ENCODE peak calls at places on chromosomes 16 and 17, in five cellular contexts. N is tibial artery, P is germinal center, E is NCI-H1436, H is BE2C. D is an unnamed sample.

GRCh38 chr17:17511971-17512858 is 16.0 kb upstream of the RASD1 start:
- DNase-seq in N (no peak), P (no peak), E (no peak), H (no peak), D (peak)

GRCh38 chr17:77735341-77736206 is 222.9 kb upstream of the TNRC6C start:
- DNase-seq in N (peak), P (no peak), E (peak), H (peak), D (peak)

GRCh38 chr17:45405250-45406086 is 27.2 kb downstream of the ARHGAP27 start:
- DNase-seq in N (no peak), P (no peak), E (peak), H (peak), D (no peak)

GRCh38 chr17:76922084-76922483 is 53.9 kb downstream of the MGAT5B start:
- DNase-seq in N (no peak), P (no peak), E (no peak), H (no peak), D (no peak)

GRCh38 chr17:2704890-2705248 is 6.7 kb downstream of the CLUH start:
- DNase-seq in N (no peak), P (no peak), E (no peak), H (no peak), D (no peak)

GRCh38 chr17:56029980-56030624 is 123.2 kb upstream of the ANKFN1 start:
- DNase-seq in N (no peak), P (no peak), E (no peak), H (no peak), D (no peak)

GRCh38 chr16:81842564-81843242 is 63.6 kb downstream of the PLCG2 start:
- DNase-seq in N (no peak), P (no peak), E (no peak), H (no peak), D (no peak)

GRCh38 chr17:1050996-1051925 is 54.3 kb downstream of the TIMM22 start:
- DNase-seq in N (no peak), P (no peak), E (no peak), H (no peak), D (no peak)

GRCh38 chr16:10511829-10512228 is 68.6 kb downstream of the EMP2 start:
- DNase-seq in N (no peak), P (no peak), E (no peak), H (no peak), D (no peak)

GRCh38 chr16:12340151-12340733 is 363.7 kb downstream of the SNX29 start:
- DNase-seq in N (peak), P (peak), E (peak), H (no peak), D (no peak)

GRCh38 chr17:28763137-28763799 is 19.5 kb downstream of the TRAF4 start:
- DNase-seq in N (peak), P (no peak), E (no peak), H (no peak), D (no peak)

GRCh38 chr17:6567528-6568185 is 11.3 kb upstream of the PITPNM3 start:
- DNase-seq in N (no peak), P (no peak), E (no peak), H (no peak), D (no peak)

GRCh38 chr16:24139282-24139681 is 116.9 kb upstream of the CACNG3 start:
- DNase-seq in N (no peak), P (no peak), E (no peak), H (no peak), D (no peak)

GRCh38 chr17:56150631-56151030 is 2.6 kb upstream of the ANKFN1 start:
- DNase-seq in N (no peak), P (no peak), E (no peak), H (no peak), D (no peak)